ENCODE peak calls at places on chromosome 20, in ten cellular contexts. M is fibroblast of lung; U is DND-41; W is GM23248; L is CD4-positive, alpha-beta memory T cell; I is psoas muscle; F is cardiac muscle cell; D is neural progenitor cell; T is endodermal cell; C is CD4-positive, CD25-positive, alpha-beta regulatory T cell. O is an unnamed sample. For H3K9me3 and H3K4me1, the result is how much of the 10 kb centered on the place peaks cover.

GRCh38 chr20:50762435-50763201 is 31.2 kb downstream of the PARD6B start:
- DNase-seq in M (peak), U (no peak), W (peak), L (no peak), I (peak), F (no peak), D (no peak), T (no peak), C (no peak), O (no peak)

GRCh38 chr20:53737404-53738038 is 143.9 kb upstream of the ZNF217 start:
- DNase-seq in M (peak), U (no peak), W (peak), L (no peak), I (no peak), F (no peak), D (no peak), T (no peak), C (no peak), O (no peak)

GRCh38 chr20:8709627-8710026 is 359.3 kb upstream of the PLCB4 start:
- DNase-seq in M (peak), U (no peak), W (peak), L (no peak), I (no peak), F (no peak), D (no peak), T (no peak), C (no peak), O (no peak)

GRCh38 chr20:1633535-1633934 is 13.7 kb upstream of the SIRPB1 start:
- DNase-seq in M (peak), U (no peak), W (no peak), L (no peak), I (no peak), F (peak), D (no peak), T (no peak), C (no peak), O (no peak)

GRCh38 chr20:50980851-50981713 is 22.5 kb downstream of the MOCS3 start:
- DNase-seq in M (peak), U (peak), W (peak), L (peak), I (peak), F (peak), D (peak), T (peak), C (peak), O (no peak)

GRCh38 chr20:50073500-50073899 is 39.5 kb downstream of the UBE2V1 start:
- DNase-seq in M (no peak), U (no peak), W (no peak), L (no peak), I (no peak), F (no peak), D (no peak), T (no peak), C (no peak), O (no peak)

GRCh38 chr20:44918761-44919160 is 8.9 kb downstream of the PABPC1L start:
- DNase-seq in M (no peak), U (no peak), W (no peak), L (no peak), I (no peak), F (no peak), D (no peak), T (no peak), C (no peak), O (no peak)

GRCh38 chr20:415820-416322 is 7.8 kb downstream of the RBCK1 start:
- DNase-seq in M (no peak), U (no peak), W (no peak), L (no peak), I (peak), F (no peak), D (no peak), T (no peak), C (no peak), O (no peak)

GRCh38 chr20:46970937-46971630 is 76.4 kb downstream of the EYA2 start:
- DNase-seq in M (peak), U (no peak), W (peak), L (peak), I (no peak), F (peak), D (peak), T (peak), C (no peak), O (peak)

GRCh38 chr20:13356591-13356990 is 135.5 kb downstream of the ISM1 start:
- DNase-seq in M (no peak), U (no peak), W (no peak), L (no peak), I (no peak), F (no peak), D (no peak), T (no peak), C (no peak), O (no peak)

GRCh38 chr20:13819885-13820645 is 35.2 kb downstream of the NDUFAF5 start:
- DNase-seq in M (peak), U (peak), W (peak), L (peak), I (peak), F (peak), D (peak), T (peak), C (no peak), O (no peak)

GRCh38 chr20:58086763-58087566 is 141.5 kb downstream of the ANKRD60 start:
- DNase-seq in M (peak), U (peak), W (peak), L (peak), I (no peak), F (peak), D (peak), T (peak), C (no peak), O (peak)

GRCh38 chr20:16128538-16129106 is 444.6 kb downstream of the KIF16B start:
- DNase-seq in M (no peak), U (no peak), W (no peak), L (no peak), I (no peak), F (no peak), D (no peak), T (no peak), C (no peak), O (no peak)

GRCh38 chr20:16135630-16136029 is 437.6 kb downstream of the KIF16B start:
- DNase-seq in M (no peak), U (no peak), W (no peak), L (no peak), I (no peak), F (no peak), D (no peak), T (no peak), C (no peak), O (no peak)

GRCh38 chr20:16129411-16129810 is 443.8 kb downstream of the KIF16B start:
- DNase-seq in M (no peak), U (no peak), W (no peak), L (no peak), I (no peak), F (no peak), D (no peak), T (no peak), C (no peak), O (no peak)

GRCh38 chr20:16132399-16132798 is 440.8 kb downstream of the KIF16B start:
- DNase-seq in M (no peak), U (no peak), W (no peak), L (no peak), I (no peak), F (no peak), D (no peak), T (no peak), C (no peak), O (no peak)
- H3K9me3 ChIP-seq in M (under half), U (under half), W (under half), L (under half), I (under half), F (under half), D (under half), T (under half), C (under half), O (under half)

GRCh38 chr20:31836853-31837608 is 8.4 kb downstream of the FOXS1 start:
- DNase-seq in M (peak), U (no peak), W (peak), L (no peak), I (no peak), F (no peak), D (peak), T (no peak), C (no peak), O (no peak)
- H3K4me1 ChIP-seq in M (under half), U (under half), W (under half), L (under half), I (under half), F (under half), D (under half), T (under half), C (under half), O (under half)

GRCh38 chr20:33680681-33681080 is 5.5 kb downstream of the E2F1 start:
- DNase-seq in M (peak), U (no peak), W (peak), L (no peak), I (no peak), F (no peak), D (no peak), T (no peak), C (no peak), O (no peak)
- H3K27ac ChIP-seq in M (no peak), U (no peak), W (no peak), L (no peak), I (no peak), F (no peak), D (no peak), T (no peak), C (no peak), O (no peak)

DNA sequence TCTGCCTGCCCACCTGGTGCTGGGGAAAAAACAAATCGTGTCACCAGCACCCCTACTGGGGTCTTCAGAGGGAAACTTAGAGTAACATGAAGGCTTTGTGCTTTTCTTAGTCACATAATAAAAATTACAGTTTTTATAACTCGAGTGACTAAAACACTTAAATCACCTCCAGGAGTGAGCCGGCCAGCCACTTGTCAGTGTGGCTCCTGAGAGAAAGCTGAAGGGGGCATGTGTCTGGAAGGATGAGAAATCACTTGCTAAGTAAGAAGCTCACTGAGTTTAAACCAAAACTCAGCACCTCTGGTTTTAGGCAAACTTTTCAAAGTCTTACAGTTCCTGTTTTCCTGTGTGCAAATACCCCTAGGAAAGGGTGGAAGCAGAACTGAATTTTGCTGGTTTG is 372.2 kb downstream of the CDH26 start:
- DNase-seq in M (no peak), U (no peak), W (no peak), L (no peak), I (no peak), F (no peak), D (no peak), T (no peak), C (no peak), O (no peak)
- H3K9me3 ChIP-seq in M (under half), U (under half), W (under half), L (under half), I (under half), F (under half), D (under half), T (under half), C (under half), O (under half)

DNA sequence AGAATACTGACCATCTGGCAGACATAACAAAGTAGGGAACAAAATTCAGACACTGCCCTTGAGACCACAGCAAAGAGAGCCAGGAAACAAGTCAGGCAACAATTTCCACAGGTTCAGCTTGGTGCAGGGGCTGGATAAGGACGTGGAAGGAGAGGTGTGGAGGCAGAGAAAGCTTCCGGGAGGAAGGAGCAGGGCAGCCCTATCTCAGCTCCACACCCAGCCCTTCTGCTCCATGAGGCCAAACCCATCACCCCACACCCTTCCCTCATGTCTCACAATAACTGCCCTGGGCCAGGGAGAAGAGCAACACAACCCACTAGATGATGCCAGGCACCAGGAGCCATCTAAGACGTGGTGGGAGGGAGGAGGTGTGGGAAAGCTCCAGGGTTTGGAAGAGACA is 5.8 kb downstream of the SNHG17 start:
- DNase-seq in M (no peak), U (no peak), W (no peak), L (no peak), I (no peak), F (no peak), D (no peak), T (no peak), C (no peak), O (no peak)
- H3K4me1 ChIP-seq in M (under half), U (half or more), W (under half), L (under half), I (under half), F (under half), D (under half), T (under half), C (under half), O (under half)

GRCh38 chr20:20437314-20437713 is 69.4 kb downstream of the INSM1 start:
- DNase-seq in M (no peak), U (no peak), W (no peak), L (no peak), I (no peak), F (no peak), D (no peak), T (no peak), C (no peak), O (no peak)

GRCh38 chr20:20439602-20440001 is 71.7 kb downstream of the INSM1 start:
- DNase-seq in M (no peak), U (no peak), W (no peak), L (no peak), I (no peak), F (no peak), D (no peak), T (no peak), C (no peak), O (no peak)

GRCh38 chr20:20435453-20435852 is 67.5 kb downstream of the INSM1 start:
- DNase-seq in M (no peak), U (no peak), W (no peak), L (no peak), I (no peak), F (no peak), D (peak), T (no peak), C (no peak), O (no peak)

GRCh38 chr20:20440473-20440872 is 72.6 kb downstream of the INSM1 start:
- DNase-seq in M (no peak), U (no peak), W (no peak), L (no peak), I (no peak), F (no peak), D (no peak), T (no peak), C (no peak), O (no peak)

GRCh38 chr20:20436689-20437088 is 68.8 kb downstream of the INSM1 start:
- DNase-seq in M (no peak), U (no peak), W (no peak), L (no peak), I (no peak), F (no peak), D (no peak), T (no peak), C (no peak), O (no peak)
- H3K27ac ChIP-seq in M (no peak), U (no peak), W (no peak), L (no peak), I (no peak), F (no peak), D (no peak), T (no peak), C (no peak), O (no peak)